ENCODE peak calls at places on chromosomes 3 and 15, in four cellular contexts. I is HCT116, L is spleen, Z is ovary. J is an unnamed sample.

GRCh38 chr3:100407977-100408532 is 6.7 kb downstream of the LNP1 start:
- DNase-seq in I (no peak), Z (no peak), L (no peak), J (no peak)

GRCh38 chr3:52159503-52159902 is 5.3 kb upstream of the POC1A start:
- DNase-seq in Z (no peak), I (no peak), L (no peak), J (no peak)

GRCh38 chr3:171646357-171647133 is 163.7 kb downstream of the PLD1 start:
- DNase-seq in L (no peak), Z (no peak), I (peak; percentile 36), J (no peak)

GRCh38 chr3:128906804-128907525 is 27.5 kb downstream of the ACAD9 start:
- DNase-seq in Z (no peak), I (no peak), L (no peak), J (no peak)

GRCh38 chr3:3586843-3587626 is 212.2 kb upstream of the LRRN1 start:
- DNase-seq in L (no peak), Z (no peak), I (no peak), J (no peak)

GRCh38 chr3:148882288-148882687 is 17.2 kb downstream of the CPA3 start:
- DNase-seq in L (no peak), I (no peak), Z (no peak), J (no peak)

GRCh38 chr3:142285057-142285666 is 59.8 kb upstream of the GK5 start:
- DNase-seq in I (no peak), Z (peak; percentile 27), L (no peak), J (no peak)

GRCh38 chr3:143344516-143345165 is 225.1 kb downstream of the CHST2 start:
- DNase-seq in L (no peak), I (no peak), Z (no peak), J (no peak)

GRCh38 chr3:14561051-14561634 is 21.0 kb upstream of the GRIP2 start:
- DNase-seq in I (no peak), Z (no peak), L (no peak), J (no peak)

GRCh38 chr3:12175844-12176453 is 17.2 kb upstream of the TIMP4 start:
- DNase-seq in Z (peak; percentile 48), I (peak; percentile 28), L (peak; percentile 83), J (no peak)

GRCh38 chr15:85542895-85543331 is 162.5 kb downstream of the AKAP13 start:
- DNase-seq in L (no peak), I (no peak), Z (no peak), J (no peak)

GRCh38 chr15:85541744-85542143 is 161.3 kb downstream of the AKAP13 start:
- DNase-seq in L (no peak), Z (no peak), I (no peak), J (no peak)

GRCh38 chr15:85539491-85539890 is 159.1 kb downstream of the AKAP13 start:
- DNase-seq in Z (no peak), I (no peak), L (no peak), J (no peak)

GRCh38 chr15:85542488-85542887 is 162.1 kb downstream of the AKAP13 start:
- DNase-seq in L (no peak), Z (no peak), I (no peak), J (no peak)

GRCh38 chr15:85540085-85540797 is 159.8 kb downstream of the AKAP13 start:
- DNase-seq in Z (no peak), I (no peak), L (no peak), J (no peak)
- H3K4me1 ChIP-seq in Z (no peaks in the 10 kb centered on the region), I (no peaks in the 10 kb centered on the region), L (peaks cover 80% of the 10 kb centered on the region), J (no peaks in the 10 kb centered on the region)

GRCh38 chr15:73984208-73984979 is 7.7 kb downstream of the STOML1 start:
- DNase-seq in L (no peak), Z (no peak), I (no peak), J (no peak)

GRCh38 chr15:73985101-73985873 is 6.8 kb downstream of the STOML1 start:
- DNase-seq in L (no peak), Z (no peak), I (no peak), J (no peak)

GRCh38 chr15:73982251-73982962 is 9.7 kb downstream of the STOML1 start:
- DNase-seq in I (no peak), L (peak; percentile 90), Z (peak; percentile 71), J (peak; percentile 90)

GRCh38 chr15:73983211-73983727 is 8.8 kb downstream of the STOML1 start:
- DNase-seq in I (peak; percentile 24), Z (peak; percentile 70), L (no peak), J (peak; percentile 97)

DNA sequence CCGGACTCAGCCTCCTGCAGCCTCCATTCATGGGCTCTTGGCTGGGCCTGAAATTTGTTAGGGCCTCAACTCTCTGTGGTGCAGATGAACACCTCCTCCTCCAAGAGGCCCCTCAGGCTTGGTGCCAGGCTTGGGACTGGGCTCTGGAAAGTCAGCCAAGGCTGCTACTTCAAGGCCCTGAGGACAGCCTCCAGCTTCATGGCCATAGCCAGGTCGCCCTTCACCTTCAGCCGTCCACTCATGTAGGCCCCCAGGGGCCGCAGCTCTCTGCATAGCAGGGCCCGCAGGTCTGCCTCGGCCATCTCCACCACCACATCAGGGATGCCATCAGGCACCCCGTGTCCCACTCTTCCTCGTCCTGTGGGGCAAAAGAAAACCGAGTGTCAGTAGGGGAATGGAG is 8.3 kb downstream of the STOML1 start:
- DNase-seq in I (no peak), L (no peak), Z (no peak), J (no peak)
- H3K4me1 ChIP-seq in I (peaks cover 44% of the 10 kb centered on the region), L (peaks cover 78% of the 10 kb centered on the region), Z (peaks cover 11% of the 10 kb centered on the region), J (peaks cover 54% of the 10 kb centered on the region)

DNA sequence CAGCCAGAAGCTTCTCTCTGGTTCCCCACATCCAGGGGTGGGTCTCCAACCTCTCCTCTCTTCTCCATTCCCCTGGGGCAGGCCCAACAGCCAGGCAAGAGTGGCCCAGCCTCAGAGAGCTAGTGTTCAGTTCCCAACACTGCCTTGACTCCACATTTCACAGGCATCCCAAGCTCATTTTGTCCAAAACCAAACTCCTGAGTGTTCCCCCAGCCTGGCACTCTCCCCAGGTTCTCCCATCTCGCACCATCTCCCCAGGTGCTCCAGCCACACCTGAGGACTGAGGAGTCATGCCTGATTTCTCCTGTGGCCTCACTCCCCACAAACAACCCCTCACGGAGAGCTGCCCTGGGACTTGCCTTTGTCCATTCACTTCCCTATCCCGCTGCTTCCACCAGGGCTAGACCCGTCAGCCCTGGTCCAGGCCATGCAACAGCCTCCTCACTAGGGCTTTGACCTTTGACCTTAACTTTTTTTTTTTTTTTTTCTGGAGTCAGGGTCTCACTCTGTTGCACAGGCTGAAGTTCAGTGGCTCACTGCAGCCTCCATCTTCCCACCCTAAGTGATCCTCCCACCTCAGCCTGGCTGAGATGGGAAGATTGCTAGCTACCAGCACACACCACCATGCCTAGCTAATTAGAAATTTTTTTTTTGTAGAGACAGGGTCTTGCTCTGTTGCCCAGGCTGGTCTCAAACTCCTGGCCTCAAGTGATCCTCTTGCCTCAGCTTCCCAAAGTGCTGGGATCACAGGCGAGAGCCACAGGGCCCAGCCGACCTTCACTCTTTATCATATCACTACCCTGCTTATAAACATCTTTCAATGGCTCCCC is 3.9 kb upstream of the CSK start:
- DNase-seq in I (no peak), L (peak; percentile 79), Z (no peak), J (no peak)
- H3K4me1 ChIP-seq in I (peaks cover 9% of the 10 kb centered on the region), L (peaks cover 88% of the 10 kb centered on the region), Z (peaks cover 5% of the 10 kb centered on the region), J (peaks cover 9% of the 10 kb centered on the region)

GRCh38 chr15:93065641-93066045 is 23.4 kb downstream of the RGMA start:
- DNase-seq in Z (peak; percentile 21), L (peak; percentile 51), I (no peak), J (no peak)
- H3K4me1 ChIP-seq in Z (peaks cover 25% of the 10 kb centered on the region), L (no peaks in the 10 kb centered on the region), I (peaks cover 19% of the 10 kb centered on the region), J (peaks cover 11% of the 10 kb centered on the region)

J was measured in RWPE2.